ENCODE peak calls at places on chromosome 1, in nine cellular contexts. One of them, this sample, is unnamed.

GRCh38 chr1:87370519-87370918 is 41.8 kb downstream of the LMO4 start:
- DNase-seq in Caco-2: no peak
- DNase-seq in HAP-1: peak
- DNase-seq in Right ventricle myocardium superior: no peak
- DNase-seq in NCI-H1105: no peak
- DNase-seq in PC-9: no peak
- DNase-seq in central memory CD4-positive, alpha-beta T cell: no peak
- DNase-seq in spleen: no peak
- DNase-seq in T-helper 2 cell: no peak
- DNase-seq in this sample: no peak

GRCh38 chr1:156001682-156002171 is 19.0 kb downstream of the SSR2 start:
- DNase-seq in Caco-2: no peak
- DNase-seq in HAP-1: no peak
- DNase-seq in Right ventricle myocardium superior: no peak
- DNase-seq in NCI-H1105: no peak
- DNase-seq in PC-9: no peak
- DNase-seq in central memory CD4-positive, alpha-beta T cell: no peak
- DNase-seq in spleen: no peak
- DNase-seq in T-helper 2 cell: no peak
- DNase-seq in this sample: no peak

GRCh38 chr1:109198043-109198695 is 15.5 kb upstream of the SARS1 start:
- DNase-seq in Caco-2: no peak
- DNase-seq in HAP-1: no peak
- DNase-seq in Right ventricle myocardium superior: no peak
- DNase-seq in NCI-H1105: no peak
- DNase-seq in PC-9: peak
- DNase-seq in central memory CD4-positive, alpha-beta T cell: no peak
- DNase-seq in spleen: no peak
- DNase-seq in T-helper 2 cell: no peak
- DNase-seq in this sample: no peak

GRCh38 chr1:197955486-197956394 is 38.6 kb downstream of the LHX9 start:
- DNase-seq in Caco-2: no peak
- DNase-seq in HAP-1: no peak
- DNase-seq in Right ventricle myocardium superior: no peak
- DNase-seq in NCI-H1105: no peak
- DNase-seq in PC-9: no peak
- DNase-seq in central memory CD4-positive, alpha-beta T cell: no peak
- DNase-seq in spleen: no peak
- DNase-seq in T-helper 2 cell: no peak
- DNase-seq in this sample: no peak

GRCh38 chr1:22404486-22404885 is 47.2 kb upstream of the ZBTB40 start:
- DNase-seq in Caco-2: no peak
- DNase-seq in HAP-1: no peak
- DNase-seq in Right ventricle myocardium superior: no peak
- DNase-seq in NCI-H1105: no peak
- DNase-seq in PC-9: no peak
- DNase-seq in central memory CD4-positive, alpha-beta T cell: no peak
- DNase-seq in spleen: no peak
- DNase-seq in T-helper 2 cell: no peak
- DNase-seq in this sample: no peak

GRCh38 chr1:31707711-31708110 is 3.9 kb upstream of the COL16A1 start:
- DNase-seq in Caco-2: no peak
- DNase-seq in HAP-1: no peak
- DNase-seq in Right ventricle myocardium superior: no peak
- DNase-seq in NCI-H1105: no peak
- DNase-seq in PC-9: no peak
- DNase-seq in central memory CD4-positive, alpha-beta T cell: no peak
- DNase-seq in spleen: no peak
- DNase-seq in T-helper 2 cell: no peak
- DNase-seq in this sample: no peak

GRCh38 chr1:194420706-194421105 is 1234.3 kb upstream of the B3GALT2 start:
- DNase-seq in Caco-2: no peak
- DNase-seq in HAP-1: no peak
- DNase-seq in Right ventricle myocardium superior: no peak
- DNase-seq in NCI-H1105: no peak
- DNase-seq in PC-9: no peak
- DNase-seq in central memory CD4-positive, alpha-beta T cell: no peak
- DNase-seq in spleen: no peak
- DNase-seq in T-helper 2 cell: no peak
- DNase-seq in this sample: no peak

GRCh38 chr1:47637111-47637685 is 199.4 kb downstream of the FOXD2 start:
- DNase-seq in Caco-2: no peak
- DNase-seq in HAP-1: no peak
- DNase-seq in Right ventricle myocardium superior: no peak
- DNase-seq in NCI-H1105: no peak
- DNase-seq in PC-9: peak
- DNase-seq in central memory CD4-positive, alpha-beta T cell: no peak
- DNase-seq in spleen: no peak
- DNase-seq in T-helper 2 cell: no peak
- DNase-seq in this sample: no peak

GRCh38 chr1:188365874-188366273 is 1537.1 kb downstream of the PLA2G4A start:
- DNase-seq in Caco-2: no peak
- DNase-seq in HAP-1: peak
- DNase-seq in Right ventricle myocardium superior: no peak
- DNase-seq in NCI-H1105: no peak
- DNase-seq in PC-9: no peak
- DNase-seq in central memory CD4-positive, alpha-beta T cell: no peak
- DNase-seq in spleen: no peak
- DNase-seq in T-helper 2 cell: no peak
- DNase-seq in this sample: no peak

GRCh38 chr1:46725736-46726108 is 6.8 kb upstream of the EFCAB14 start:
- DNase-seq in Caco-2: no peak
- DNase-seq in HAP-1: no peak
- DNase-seq in Right ventricle myocardium superior: no peak
- DNase-seq in NCI-H1105: no peak
- DNase-seq in PC-9: peak
- DNase-seq in central memory CD4-positive, alpha-beta T cell: no peak
- DNase-seq in spleen: no peak
- DNase-seq in T-helper 2 cell: no peak
- DNase-seq in this sample: no peak

GRCh38 chr1:155038602-155039307 is 5.1 kb downstream of the DCST1 start:
- DNase-seq in Caco-2: no peak
- DNase-seq in HAP-1: no peak
- DNase-seq in Right ventricle myocardium superior: no peak
- DNase-seq in NCI-H1105: no peak
- DNase-seq in PC-9: peak
- DNase-seq in central memory CD4-positive, alpha-beta T cell: no peak
- DNase-seq in spleen: no peak
- DNase-seq in T-helper 2 cell: no peak
- DNase-seq in this sample: no peak

GRCh38 chr1:159939603-159940002 is 5.8 kb downstream of the IGSF9 start:
- DNase-seq in Caco-2: peak
- DNase-seq in HAP-1: no peak
- DNase-seq in Right ventricle myocardium superior: no peak
- DNase-seq in NCI-H1105: no peak
- DNase-seq in PC-9: no peak
- DNase-seq in central memory CD4-positive, alpha-beta T cell: no peak
- DNase-seq in spleen: no peak
- DNase-seq in T-helper 2 cell: no peak
- DNase-seq in this sample: no peak

GRCh38 chr1:151616505-151616849 is 4.6 kb downstream of the SNX27 start:
- DNase-seq in Caco-2: no peak
- DNase-seq in HAP-1: no peak
- DNase-seq in Right ventricle myocardium superior: no peak
- DNase-seq in NCI-H1105: no peak
- DNase-seq in PC-9: peak
- DNase-seq in central memory CD4-positive, alpha-beta T cell: no peak
- DNase-seq in spleen: no peak
- DNase-seq in T-helper 2 cell: no peak
- DNase-seq in this sample: no peak

GRCh38 chr1:117308406-117308916 is 58.8 kb upstream of the MAN1A2 start:
- DNase-seq in Caco-2: no peak
- DNase-seq in HAP-1: no peak
- DNase-seq in Right ventricle myocardium superior: no peak
- DNase-seq in NCI-H1105: no peak
- DNase-seq in PC-9: no peak
- DNase-seq in central memory CD4-positive, alpha-beta T cell: no peak
- DNase-seq in spleen: no peak
- DNase-seq in T-helper 2 cell: no peak
- DNase-seq in this sample: no peak

GRCh38 chr1:7005762-7006161 is 220.5 kb downstream of the CAMTA1 start:
- DNase-seq in Caco-2: no peak
- DNase-seq in HAP-1: no peak
- DNase-seq in Right ventricle myocardium superior: no peak
- DNase-seq in NCI-H1105: no peak
- DNase-seq in PC-9: no peak
- DNase-seq in central memory CD4-positive, alpha-beta T cell: no peak
- DNase-seq in spleen: peak
- DNase-seq in T-helper 2 cell: no peak
- DNase-seq in this sample: no peak

GRCh38 chr1:218323568-218324225 is 21.4 kb upstream of the TGFB2 start:
- DNase-seq in Caco-2: no peak
- DNase-seq in HAP-1: no peak
- DNase-seq in Right ventricle myocardium superior: no peak
- DNase-seq in NCI-H1105: no peak
- DNase-seq in PC-9: no peak
- DNase-seq in central memory CD4-positive, alpha-beta T cell: no peak
- DNase-seq in spleen: no peak
- DNase-seq in T-helper 2 cell: no peak
- DNase-seq in this sample: no peak

GRCh38 chr1:2961081-2961480 is 60.2 kb upstream of the ACTRT2 start:
- DNase-seq in Caco-2: no peak
- DNase-seq in HAP-1: no peak
- DNase-seq in Right ventricle myocardium superior: peak
- DNase-seq in NCI-H1105: no peak
- DNase-seq in PC-9: no peak
- DNase-seq in central memory CD4-positive, alpha-beta T cell: no peak
- DNase-seq in spleen: peak
- DNase-seq in T-helper 2 cell: no peak
- DNase-seq in this sample: peak

GRCh38 chr1:20322825-20323612 is 32.3 kb downstream of the VWA5B1 start:
- DNase-seq in Caco-2: no peak
- DNase-seq in HAP-1: no peak
- DNase-seq in Right ventricle myocardium superior: no peak
- DNase-seq in NCI-H1105: no peak
- DNase-seq in PC-9: no peak
- DNase-seq in central memory CD4-positive, alpha-beta T cell: peak
- DNase-seq in spleen: peak
- DNase-seq in T-helper 2 cell: no peak
- DNase-seq in this sample: no peak